ENCODE peak calls at places on chromosomes 16 and 17, in six cellular contexts. P is prostate gland, R is heart left ventricle, D is Calu3, W is cardiac fibroblast, N is AG04450. Z is an unnamed sample.

GRCh38 chr17:81200695-81201580 is 21.8 kb downstream of the CEP131 start:
- DNase-seq in P (peak; percentile 66), D (peak; percentile 73), W (peak; percentile 82), R (no peak), N (peak; percentile 42), Z (peak; percentile 63)

GRCh38 chr17:7047566-7047965 is 3.7 kb upstream of the SLC16A11 start:
- DNase-seq in W (no peak), D (no peak), R (no peak), N (no peak), P (no peak), Z (peak; percentile 14)

GRCh38 chr17:81662002-81662401 is 4.4 kb downstream of the OXLD1 start:
- DNase-seq in P (no peak), W (no peak), R (no peak), N (no peak), D (no peak), Z (no peak)

GRCh38 chr17:50165466-50165865 is 339 bp upstream of the SGCA start:
- DNase-seq in P (no peak), R (peak; percentile 24), D (no peak), W (no peak), N (no peak), Z (no peak)

GRCh38 chr16:58426095-58426494 is 33.8 kb downstream of the GINS3 start:
- DNase-seq in P (no peak), N (no peak), D (no peak), W (no peak), R (peak; percentile 35), Z (no peak)

GRCh38 chr16:1262210-1262845 is 6.5 kb downstream of the TPSD1 start:
- DNase-seq in R (no peak), W (no peak), D (no peak), P (no peak), N (no peak), Z (no peak)

GRCh38 chr16:70703041-70703834 is 17.4 kb upstream of the MTSS2 start:
- DNase-seq in P (peak; percentile 88), R (peak; percentile 78), D (no peak), W (peak; percentile 66), N (peak; percentile 84), Z (no peak)

GRCh38 chr16:85767569-85767968 is 16.7 kb upstream of the C16orf74 start:
- DNase-seq in P (no peak), R (no peak), D (peak; percentile 44), N (peak; percentile 52), W (peak; percentile 84), Z (peak; percentile 91)

GRCh38 chr16:70653809-70654771 is 7.7 kb downstream of the IL34 start:
- DNase-seq in N (peak; percentile 54), D (peak; percentile 87), W (peak; percentile 90), P (peak; percentile 71), R (peak; percentile 70), Z (peak; percentile 89)

GRCh38 chr17:49035470-49036269 is 38.5 kb downstream of the IGF2BP1 start:
- DNase-seq in R (no peak), P (no peak), D (peak; percentile 90), N (no peak), W (peak; percentile 65), Z (peak; percentile 56)

GRCh38 chr17:46795379-46795952 is 23.0 kb downstream of the WNT3 start:
- DNase-seq in R (no peak), P (no peak), W (no peak), D (peak; percentile 62), N (no peak), Z (peak; percentile 86)

GRCh38 chr17:17435323-17435722 is 41.5 kb upstream of the MED9 start:
- DNase-seq in R (no peak), P (no peak), W (peak; percentile 58), D (no peak), N (peak; percentile 92), Z (peak; percentile 55)

GRCh38 chr16:72247821-72248253 is 75.9 kb upstream of the PMFBP1 start:
- DNase-seq in D (no peak), R (no peak), W (peak; percentile 56), N (no peak), P (no peak), Z (peak; percentile 4)

GRCh38 chr17:82933911-82934310 is 94.1 kb upstream of the ZNF750 start:
- DNase-seq in N (no peak), P (no peak), D (no peak), W (no peak), R (no peak), Z (no peak)

GRCh38 chr16:59905628-59906027 is 1171.5 kb upstream of the GOT2 start:
- DNase-seq in N (no peak), D (no peak), R (no peak), W (peak; percentile 32), P (no peak), Z (peak; percentile 83)

GRCh38 chr16:89860747-89861304 is 12.6 kb upstream of the TCF25 start:
- DNase-seq in P (peak; percentile 46), D (peak; percentile 89), R (peak; percentile 54), W (peak; percentile 57), N (no peak), Z (peak; percentile 61)

GRCh38 chr16:66520406-66521194 is 29.3 kb downstream of the TK2 start:
- DNase-seq in D (no peak), N (no peak), R (peak; percentile 58), W (no peak), P (no peak), Z (no peak)

GRCh38 chr16:10080031-10080772 is 102.0 kb downstream of the GRIN2A start:
- DNase-seq in P (peak; percentile 57), W (peak; percentile 25), N (no peak), D (peak; percentile 81), R (peak; percentile 66), Z (peak; percentile 88)

GRCh38 chr16:73725147-73725546 is 571.5 kb upstream of the PSMD7 start:
- DNase-seq in N (no peak), P (no peak), D (no peak), R (no peak), W (no peak), Z (no peak)

GRCh38 chr16:85321856-85322271 is 209.6 kb upstream of the CIBAR2 start:
- DNase-seq in R (peak; percentile 95), D (no peak), P (peak; percentile 87), N (peak; percentile 78), W (peak; percentile 99), Z (peak; percentile 58)

GRCh38 chr16:56874800-56875199 is 9.8 kb downstream of the SLC12A3 start:
- DNase-seq in N (no peak), P (peak; percentile 23), R (no peak), W (peak; percentile 40), D (no peak), Z (no peak)

GRCh38 chr17:71412803-71413202 is 708.0 kb upstream of the SOX9 start:
- DNase-seq in P (no peak), D (peak; percentile 55), R (no peak), W (peak; percentile 84), N (peak; percentile 94), Z (peak; percentile 95)

GRCh38 chr16:85207357-85207921 is 95.2 kb upstream of the CIBAR2 start:
- DNase-seq in N (no peak), P (no peak), R (no peak), W (no peak), D (no peak), Z (no peak)

GRCh38 chr16:4529085-4530060 is 9.2 kb downstream of the CDIP1 start:
- DNase-seq in N (peak; percentile 49), D (no peak), R (no peak), P (no peak), W (no peak), Z (no peak)

GRCh38 chr17:48601528-48602430 is 3.0 kb downstream of the HOXB6 start:
- DNase-seq in P (no peak), N (no peak), D (peak; percentile 88), W (no peak), R (no peak), Z (no peak)

GRCh38 chr17:48970224-48970623 is 1.8 kb upstream of the GIP start:
- DNase-seq in W (peak; percentile 69), R (no peak), D (no peak), P (no peak), N (no peak), Z (no peak)

GRCh38 chr16:82368041-82368440 is 198.0 kb upstream of the MPHOSPH6 start:
- DNase-seq in R (peak; percentile 72), N (no peak), W (peak; percentile 17), D (peak; percentile 24), P (peak; percentile 26), Z (peak; percentile 52)

GRCh38 chr17:19579867-19580565 is 46.4 kb downstream of the SLC47A1 start:
- DNase-seq in D (no peak), W (peak; percentile 13), N (no peak), P (no peak), R (no peak), Z (no peak)

DNA sequence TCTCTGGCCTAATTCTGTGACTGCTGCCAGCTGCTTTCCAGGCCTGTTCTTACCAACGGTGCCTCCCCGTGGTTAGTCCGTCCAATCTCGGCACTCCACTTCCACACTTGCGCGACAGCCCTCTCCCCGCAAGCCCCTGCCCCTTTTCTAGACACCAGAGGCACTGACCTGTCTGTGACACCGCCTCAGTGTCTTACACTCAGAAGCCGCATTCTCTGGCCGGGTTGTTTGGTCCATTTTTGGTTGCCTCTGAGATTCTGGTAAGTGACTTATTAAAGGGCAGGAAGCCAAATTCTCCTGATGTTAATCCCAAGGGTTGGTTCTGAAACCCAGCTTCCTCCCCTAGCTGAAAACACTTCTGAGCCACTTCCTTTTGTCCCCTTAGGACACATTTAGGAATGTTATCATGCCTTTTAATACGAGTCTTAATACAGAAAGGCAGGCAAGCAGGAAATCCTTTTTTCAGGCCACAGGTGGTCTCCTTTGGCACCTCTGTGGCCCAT is 1.2 kb upstream of the AKTIP start:
- DNase-seq in R (peak; percentile 80), D (peak; percentile 53), N (no peak), P (peak; percentile 33), W (peak; percentile 84), Z (peak; percentile 6)
- TF ChIP-seq CTCF in R (no peak), D (no peak), N (no peak), P (no peak), W (no peak), Z (no peak)

GRCh38 chr16:87681990-87682570 is 79.8 kb downstream of the JPH3 start:
- DNase-seq in P (peak; percentile 26), D (peak; percentile 56), R (no peak), N (peak; percentile 48), W (peak; percentile 74), Z (peak; percentile 27)
- TF ChIP-seq CTCF in P (no peak), D (peak; percentile 26), R (peak; percentile 10), N (peak; percentile 45), W (peak; percentile 59), Z (no peak)

GRCh38 chr17:44197980-44198720 is 1.5 kb downstream of the ATXN7L3 start:
- DNase-seq in R (peak; percentile 34), W (peak; percentile 71), N (no peak), D (peak; percentile 56), P (peak; percentile 42), Z (peak; percentile 53)
- TF ChIP-seq CTCF in R (no peak), W (peak; percentile 12), N (peak; percentile 21), D (no peak), P (no peak), Z (peak; percentile 21)

DNA sequence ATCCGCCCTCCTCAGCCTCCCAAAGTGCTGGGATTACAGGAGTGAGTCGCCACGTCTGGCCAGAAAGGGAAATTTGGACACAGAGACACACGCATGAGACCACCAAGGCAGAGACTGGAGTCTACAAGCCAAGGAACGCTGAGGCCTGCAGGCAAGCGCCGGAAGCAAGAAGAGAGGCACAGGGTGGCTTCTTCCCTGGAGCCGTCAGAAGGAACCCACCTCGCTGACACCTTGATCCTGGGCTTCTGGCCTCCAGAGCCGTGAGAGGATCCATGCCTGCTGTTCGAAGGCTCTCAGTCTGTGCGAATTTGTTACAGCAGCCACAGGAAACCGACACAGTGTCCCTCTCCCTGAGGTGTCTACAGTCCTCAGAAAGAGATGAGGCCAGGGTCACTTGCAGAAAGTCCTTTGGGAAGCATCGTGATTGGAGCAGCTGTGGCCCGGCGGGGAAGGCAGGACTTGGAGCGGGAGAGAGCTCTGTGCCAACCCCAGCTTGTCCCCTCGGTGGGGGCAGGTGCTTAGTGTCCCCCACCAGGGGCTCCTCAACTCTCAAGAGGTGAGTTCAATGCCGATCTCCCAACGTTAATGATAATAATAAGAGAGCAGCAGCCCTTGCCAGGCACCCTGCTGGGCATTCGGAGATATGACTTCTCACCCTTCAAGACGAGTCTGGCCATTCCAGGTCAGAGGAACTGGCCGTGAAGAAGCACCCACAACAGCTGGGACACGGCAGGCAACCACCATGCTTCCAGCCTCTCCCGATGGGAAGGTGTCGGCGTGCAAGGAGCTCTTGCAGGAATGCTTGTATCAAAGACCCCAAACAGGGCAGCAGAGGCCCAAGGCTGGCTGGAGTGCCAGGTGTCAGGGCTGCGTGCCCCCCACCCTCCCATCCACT is 68.4 kb upstream of the TNRC6C start:
- DNase-seq in P (no peak), N (no peak), R (no peak), D (no peak), W (no peak), Z (no peak)
- TF ChIP-seq CTCF in P (no peak), N (no peak), R (no peak), D (no peak), W (no peak), Z (no peak)

Z was measured in MCF 10A.